ENCODE peak calls at places on chromosomes 16 and 17, in four cellular contexts. I is effector memory CD4-positive, alpha-beta T cell; Z is GM12878; A is adrenal gland. R is an unnamed sample.
A peak's percentile ranks its signal among the peaks of the same experiment; 100 is the strongest.

GRCh38 chr17:49024523-49024922 is 27.3 kb downstream of the IGF2BP1 start:
- DNase-seq in I (no peak), Z (no peak), A (no peak), R (no peak)

GRCh38 chr16:23236983-23237382 is 54.4 kb downstream of the SCNN1G start:
- DNase-seq in I (no peak), Z (no peak), A (no peak), R (no peak)

GRCh38 chr16:26672206-26672605 is 394.5 kb upstream of the C16orf82 start:
- DNase-seq in I (no peak), Z (no peak), A (no peak), R (no peak)

GRCh38 chr17:49734666-49735490 is 27.1 kb upstream of the SLC35B1 start:
- DNase-seq in I (no peak), Z (no peak), A (no peak), R (no peak)

GRCh38 chr16:14350626-14351025 is 279.4 kb downstream of the PARN start:
- DNase-seq in I (no peak), Z (no peak), A (no peak), R (no peak)

GRCh38 chr17:29156781-29157180 is 23.4 kb downstream of the MYO18A start:
- DNase-seq in I (no peak), Z (no peak), A (no peak), R (no peak)

GRCh38 chr16:84597518-84598390 is 20.1 kb downstream of the COTL1 start:
- DNase-seq in I (no peak), Z (no peak), A (no peak), R (no peak)

GRCh38 chr17:48055531-48056245 is 7.5 kb downstream of the NFE2L1 start:
- DNase-seq in I (no peak), Z (peak; percentile 38), A (no peak), R (no peak)

DNA sequence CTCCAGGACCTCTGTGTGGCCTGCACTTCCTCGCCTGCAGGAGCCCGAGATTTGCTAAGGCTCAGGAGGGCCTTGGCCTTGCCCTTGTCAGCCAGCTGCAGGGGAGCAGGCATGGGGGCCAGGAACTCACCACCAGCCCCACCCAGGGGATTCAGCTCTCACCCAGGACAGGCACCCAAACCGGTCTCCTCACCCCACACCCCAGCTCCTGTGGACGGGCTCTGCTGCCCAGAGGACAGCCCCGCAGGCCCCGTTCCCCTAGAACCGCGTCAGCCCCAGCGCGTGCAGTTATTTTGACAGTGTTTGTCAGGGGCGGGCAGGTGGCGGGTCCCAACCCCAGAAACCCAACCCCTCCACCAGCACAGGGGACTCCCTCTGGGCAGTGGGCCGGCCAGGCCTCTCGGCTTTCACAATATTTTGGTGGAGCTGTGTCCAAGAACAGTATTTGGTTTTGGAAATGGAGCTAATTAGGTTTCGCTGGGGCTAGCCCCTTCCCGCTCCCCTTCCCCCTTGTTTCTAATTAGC is 44.7 kb downstream of the BAHCC1 start:
- DNase-seq in I (no peak), Z (no peak), A (no peak), R (no peak)
- H3K27ac ChIP-seq in I (no peak overlapping the region), Z (no peak overlapping the region), A (no peak overlapping the region), R (no peak overlapping the region)

GRCh38 chr17:4641297-4642195 is at the start of gene ALOX15:
- DNase-seq in I (no peak), Z (no peak), A (no peak), R (no peak)
- H3K4me3 ChIP-seq in I (no peak within 1 kb of the TSS), Z (no peak within 1 kb of the TSS), A (no peak within 1 kb of the TSS), R (no peak within 1 kb of the TSS)

GRCh38 chr17:74431568-74432483 is at the start of gene GPRC5C:
- DNase-seq in I (no peak), Z (no peak), A (peak; percentile 72), R (no peak)

GRCh38 chr17:74430385-74430705 is 1.5 kb upstream of the GPRC5C start:
- DNase-seq in I (no peak), Z (no peak), A (peak; percentile 46), R (no peak)

GRCh38 chr17:74430706-74431567 is 951 bp upstream of the GPRC5C start:
- DNase-seq in I (no peak), Z (peak; percentile 26), A (peak; percentile 85), R (no peak)

GRCh38 chr17:74427763-74428153 is 4.1 kb upstream of the GPRC5C start:
- DNase-seq in I (no peak), Z (no peak), A (no peak), R (no peak)

GRCh38 chr17:74429604-74430384 is 2.1 kb upstream of the GPRC5C start:
- DNase-seq in I (no peak), Z (no peak), A (peak; percentile 28), R (no peak)
- H3K27ac ChIP-seq in I (no peak overlapping the region), Z (no peak overlapping the region), A (peak overlapping the region; percentile 86), R (peak overlapping the region; percentile 92)

DNA sequence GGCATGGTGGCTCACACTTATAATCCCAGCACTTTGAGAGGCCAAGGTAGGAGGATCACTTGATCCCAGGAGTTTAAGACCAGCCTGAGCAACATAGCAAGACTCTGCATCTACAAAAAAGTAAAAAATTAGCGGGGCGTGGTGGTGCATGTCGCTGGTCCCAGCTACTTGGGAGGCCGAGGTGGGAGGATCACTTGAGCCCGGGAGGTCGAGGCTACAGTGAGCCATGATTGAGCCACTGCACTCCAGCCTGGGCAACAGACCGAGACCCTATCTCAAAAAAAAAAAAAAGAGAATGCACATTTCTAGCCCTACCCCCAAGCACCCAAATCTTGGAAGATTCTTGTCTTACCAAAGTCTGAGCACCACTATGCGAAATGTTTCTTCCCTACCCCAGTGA is 15.6 kb upstream of the RHOT1 start:
- DNase-seq in I (no peak), Z (no peak), A (no peak), R (no peak)
- H3K4me3 ChIP-seq in I (peak overlapping the region; percentile 87), Z (peak overlapping the region; percentile 80), A (peak overlapping the region; percentile 65), R (peak overlapping the region; percentile 53)

GRCh38 chr16:31451681-31452351 is 7.5 kb upstream of the ARMC5 start:
- DNase-seq in I (no peak), Z (no peak), A (peak; percentile 74), R (no peak)
- H3K27ac ChIP-seq in I (no peak overlapping the region), Z (no peak overlapping the region), A (peak overlapping the region; percentile 87), R (peak overlapping the region; percentile 92)

GRCh38 chr16:47504599-47504998 is 43.5 kb downstream of the PHKB start:
- DNase-seq in I (no peak), Z (no peak), A (peak; percentile 79), R (no peak)
- H3K4me3 ChIP-seq in I (no peak overlapping the region), Z (no peak overlapping the region), A (no peak overlapping the region), R (no peak overlapping the region)

DNA sequence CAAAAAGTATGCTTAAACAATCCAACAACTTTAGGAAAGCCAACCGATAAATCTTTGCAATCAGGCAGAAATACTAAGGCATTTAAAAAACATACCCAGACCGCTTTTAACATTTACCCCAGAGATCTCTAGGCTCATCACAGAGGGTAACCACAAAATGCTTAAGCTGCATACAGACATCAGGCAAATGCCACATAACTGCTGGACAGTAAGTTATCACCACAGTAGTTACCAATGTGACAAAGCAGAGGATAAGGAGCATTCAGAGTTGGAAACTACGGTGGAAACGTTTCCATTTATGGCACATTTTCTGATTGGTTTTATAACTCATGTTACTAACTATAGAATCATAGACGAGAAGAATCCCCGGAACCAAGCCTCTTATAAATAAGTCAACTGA is 77.5 kb downstream of the KANSL1 start:
- DNase-seq in I (no peak), Z (no peak), A (no peak), R (no peak)
- H3K27ac ChIP-seq in I (no peak overlapping the region), Z (no peak overlapping the region), A (no peak overlapping the region), R (no peak overlapping the region)

DNA sequence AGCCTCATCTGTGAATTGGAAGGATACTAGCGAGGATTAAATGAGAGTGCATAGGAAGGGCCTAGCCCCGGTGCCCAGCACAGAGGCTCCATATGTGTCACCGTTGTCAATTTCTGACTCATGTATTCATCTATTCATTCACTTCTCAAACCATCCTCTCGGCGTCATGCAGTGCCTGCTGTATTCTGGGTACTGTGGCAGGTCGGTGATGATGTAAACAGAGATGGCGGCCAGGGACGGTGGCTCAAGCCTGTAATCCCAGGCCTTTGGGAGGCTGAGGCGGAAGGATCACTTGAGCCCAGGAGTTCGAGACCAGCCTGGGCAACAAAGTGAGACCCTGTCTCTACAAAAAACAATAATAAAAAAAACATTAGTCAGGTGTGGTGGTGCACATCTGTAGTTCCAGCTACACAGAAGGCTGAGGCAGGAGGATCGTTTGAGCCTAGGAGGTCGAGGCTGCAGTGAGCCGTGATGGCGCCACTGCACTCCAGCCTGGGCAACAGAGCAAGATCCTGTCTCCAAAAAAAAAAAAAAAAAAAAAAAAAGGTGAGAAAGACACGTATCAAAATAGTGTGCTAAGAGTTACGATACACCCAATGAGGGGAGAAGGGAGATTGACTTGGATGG is 4.3 kb upstream of the PPP1R1B start:
- DNase-seq in I (peak; percentile 16), Z (no peak), A (no peak), R (no peak)
- H3K4me3 ChIP-seq in I (peak overlapping the region; percentile 4), Z (peak overlapping the region; percentile 46), A (no peak overlapping the region), R (no peak overlapping the region)

GRCh38 chr16:88885693-88886253 is 19.3 kb upstream of the PABPN1L start:
- DNase-seq in I (no peak), Z (no peak), A (no peak), R (no peak)

GRCh38 chr16:88883946-88884345 is 17.5 kb upstream of the PABPN1L start:
- DNase-seq in I (no peak), Z (no peak), A (no peak), R (no peak)

GRCh38 chr16:88883117-88883895 is 16.8 kb upstream of the PABPN1L start:
- DNase-seq in I (no peak), Z (no peak), A (no peak), R (no peak)

GRCh38 chr16:88886311-88886914 is 20.0 kb upstream of the PABPN1L start:
- DNase-seq in I (no peak), Z (no peak), A (no peak), R (no peak)

GRCh38 chr16:88884569-88885271 is 18.3 kb upstream of the PABPN1L start:
- DNase-seq in I (no peak), Z (no peak), A (no peak), R (no peak)
- H3K27ac ChIP-seq in I (no peak overlapping the region), Z (no peak overlapping the region), A (no peak overlapping the region), R (no peak overlapping the region)

R was measured in esophagus squamous epithelium.